ENCODE peak calls at places on chromosome 20, in five cellular contexts. V is tibial artery, L is cardiac muscle cell, Q is GM23248, P is neural progenitor cell. K is an unnamed sample.

GRCh38 chr20:51425347-51426106 is 117.0 kb downstream of the NFATC2 start:
- DNase-seq in Q (no peak), L (no peak), V (no peak), P (peak), K (no peak)

GRCh38 chr20:9441948-9442347 is 72.4 kb upstream of the LAMP5 start:
- DNase-seq in V (no peak), P (no peak), Q (no peak), L (no peak), K (no peak)

GRCh38 chr20:31341470-31341869 is 26.9 kb upstream of the DEFB118 start:
- DNase-seq in V (no peak), P (no peak), Q (no peak), L (no peak), K (no peak)

GRCh38 chr20:51768759-51769517 is 748 bp upstream of the ATP9A start:
- DNase-seq in Q (peak), L (peak), P (no peak), V (no peak), K (no peak)

GRCh38 chr20:49245921-49246740 is 26.9 kb downstream of the DDX27 start:
- DNase-seq in Q (peak), L (peak), P (peak), V (no peak), K (no peak)

GRCh38 chr20:62309198-62309944 is 6.6 kb downstream of the ADRM1 start:
- DNase-seq in L (no peak), V (no peak), P (no peak), Q (no peak), K (no peak)

GRCh38 chr20:3218307-3218988 is 9.2 kb downstream of the ITPA start:
- DNase-seq in V (no peak), L (peak), P (peak), Q (peak), K (no peak)

GRCh38 chr20:46552460-46553420 is 2.3 kb upstream of the OCSTAMP start:
- DNase-seq in V (no peak), L (no peak), P (no peak), Q (no peak), K (no peak)

GRCh38 chr20:52746190-52746589 is 226.0 kb upstream of the TSHZ2 start:
- DNase-seq in L (peak), P (peak), V (no peak), Q (no peak), K (no peak)

GRCh38 chr20:49508435-49509199 is 26.1 kb upstream of the KCNB1 start:
- DNase-seq in V (no peak), P (peak), Q (peak), L (peak), K (no peak)

GRCh38 chr20:36644032-36644712 is 1.8 kb downstream of the SLA2 start:
- DNase-seq in L (no peak), P (no peak), V (no peak), Q (no peak), K (peak)

GRCh38 chr20:49560646-49561045 is 7.3 kb downstream of the PTGIS start:
- DNase-seq in L (no peak), Q (peak), V (no peak), P (no peak), K (peak)

GRCh38 chr20:21513881-21514540 is at the start of gene NKX2-2:
- DNase-seq in L (no peak), Q (no peak), P (peak), V (no peak), K (no peak)

GRCh38 chr20:39412091-39412490 is 449.9 kb downstream of the DHX35 start:
- DNase-seq in V (no peak), Q (no peak), P (no peak), L (no peak), K (no peak)

GRCh38 chr20:7695622-7696021 is 244.6 kb downstream of the HAO1 start:
- DNase-seq in P (no peak), Q (peak), V (no peak), L (peak), K (no peak)

GRCh38 chr20:62238569-62239277 is 402 bp downstream of the OSBPL2 start:
- DNase-seq in P (peak), L (no peak), Q (peak), V (no peak), K (peak)

GRCh38 chr20:6709865-6710595 is 57.5 kb upstream of the BMP2 start:
- DNase-seq in V (no peak), P (no peak), L (no peak), Q (no peak), K (no peak)

GRCh38 chr20:11891827-11892521 is 25.7 kb upstream of the BTBD3 start:
- DNase-seq in L (peak), Q (peak), P (peak), V (no peak), K (peak)

GRCh38 chr20:50526403-50526989 is 16.3 kb downstream of the PTPN1 start:
- DNase-seq in P (no peak), Q (no peak), V (no peak), L (no peak), K (no peak)

GRCh38 chr20:38304845-38305447 is 990 bp downstream of the BPI start:
- DNase-seq in L (peak), P (peak), Q (peak), V (no peak), K (peak)

GRCh38 chr20:62644044-62644795 is 1.9 kb downstream of the SLCO4A1 start:
- DNase-seq in Q (no peak), L (no peak), P (no peak), V (no peak), K (no peak)

GRCh38 chr20:9628589-9628988 is 114.2 kb downstream of the LAMP5 start:
- DNase-seq in V (no peak), L (no peak), P (no peak), Q (no peak), K (no peak)

GRCh38 chr20:36573798-36574277 is 441 bp downstream of the TGIF2 start:
- DNase-seq in L (no peak), P (no peak), V (no peak), Q (peak), K (peak)

GRCh38 chr20:62333820-62334595 is 31.2 kb downstream of the ADRM1 start:
- DNase-seq in L (no peak), P (no peak), V (no peak), Q (no peak), K (no peak)

GRCh38 chr20:49693435-49694171 is 20.1 kb downstream of the B4GALT5 start:
- DNase-seq in Q (no peak), L (no peak), P (no peak), V (no peak), K (no peak)

DNA sequence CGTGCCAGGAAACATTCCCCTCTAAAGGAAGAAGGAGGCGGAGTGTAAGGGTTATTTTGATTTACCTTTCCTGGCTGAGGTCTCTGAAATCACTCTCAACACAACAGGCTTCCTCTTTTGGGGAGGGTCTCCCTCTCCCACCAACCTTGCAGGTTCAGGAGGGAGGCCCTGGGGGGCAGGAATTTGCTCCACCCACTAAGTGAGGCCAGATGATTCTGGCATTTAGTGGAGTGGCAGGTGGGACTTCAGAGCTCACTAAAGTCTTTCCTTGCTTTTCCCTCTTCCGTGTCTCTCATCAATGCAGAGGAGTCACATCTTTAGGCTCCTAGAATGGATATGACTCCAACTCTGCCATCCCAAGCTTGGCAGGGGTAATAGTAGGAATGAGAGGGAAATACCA is 168.7 kb downstream of the BCAS1 start:
- DNase-seq in P (no peak), V (no peak), Q (no peak), L (no peak), K (no peak)
- H3K27ac ChIP-seq in P (no peak), V (peak), Q (peak), L (no peak), K (no peak)

DNA sequence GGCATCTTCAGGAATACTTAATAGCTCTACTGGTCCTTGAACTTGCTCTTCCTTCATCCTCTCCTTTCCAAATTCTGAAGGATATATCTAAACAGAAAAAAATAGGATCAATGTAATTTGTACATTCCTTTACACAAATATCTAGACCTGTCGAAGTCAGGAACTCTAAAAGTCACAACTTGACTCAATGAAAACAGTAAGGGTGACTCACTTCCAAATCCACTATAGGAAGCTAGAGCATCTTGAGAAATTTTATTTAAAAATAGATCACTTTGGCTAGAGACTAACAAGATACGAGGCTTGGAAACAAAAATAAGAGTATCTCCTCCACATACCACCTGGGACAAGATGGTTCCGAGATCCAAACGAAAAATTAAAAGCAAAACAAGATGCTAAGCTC is 12.2 kb downstream of the ESF1 start:
- DNase-seq in L (no peak), P (no peak), V (no peak), Q (peak), K (no peak)
- H3K27ac ChIP-seq in L (no peak), P (no peak), V (peak), Q (no peak), K (no peak)

GRCh38 chr20:5657873-5658200 is 92.4 kb upstream of the SHLD1 start:
- DNase-seq in L (no peak), V (no peak), P (no peak), Q (no peak), K (no peak)
- H3K27ac ChIP-seq in L (peak), V (no peak), P (no peak), Q (peak), K (no peak)

GRCh38 chr20:19812056-19812455 is 54.0 kb downstream of the RIN2 start:
- DNase-seq in V (no peak), L (no peak), Q (no peak), P (no peak), K (no peak)

GRCh38 chr20:19811231-19811630 is 53.2 kb downstream of the RIN2 start:
- DNase-seq in V (no peak), Q (no peak), P (no peak), L (no peak), K (no peak)

GRCh38 chr20:19813839-19814238 is 55.8 kb downstream of the RIN2 start:
- DNase-seq in Q (peak), L (no peak), P (no peak), V (no peak), K (no peak)

GRCh38 chr20:19814241-19814640 is 56.2 kb downstream of the RIN2 start:
- DNase-seq in L (no peak), Q (no peak), P (no peak), V (no peak), K (no peak)

GRCh38 chr20:19812696-19813095 is 54.6 kb downstream of the RIN2 start:
- DNase-seq in V (no peak), Q (peak), P (no peak), L (no peak), K (no peak)
- H3K27ac ChIP-seq in V (peak), Q (peak), P (no peak), L (no peak), K (no peak)

GRCh38 chr20:63861365-63861934 is at the start of gene ABHD16B:
- DNase-seq in P (no peak), Q (no peak), L (no peak), V (no peak), K (no peak)
- H3K27ac ChIP-seq in P (no peak), Q (no peak), L (no peak), V (no peak), K (no peak)

GRCh38 chr20:63864978-63865640 is at the start of gene TPD52L2:
- DNase-seq in Q (peak), L (peak), V (peak), P (peak), K (peak)

GRCh38 chr20:63863021-63863797 is 1.9 kb upstream of the TPD52L2 start:
- DNase-seq in P (no peak), L (no peak), Q (no peak), V (no peak), K (no peak)

GRCh38 chr20:63861981-63862901 is 943 bp downstream of the ABHD16B start:
- DNase-seq in Q (no peak), P (no peak), V (no peak), L (no peak), K (peak)

GRCh38 chr20:63864545-63864977 is 509 bp upstream of the TPD52L2 start:
- DNase-seq in L (no peak), P (no peak), V (no peak), Q (no peak), K (no peak)

DNA sequence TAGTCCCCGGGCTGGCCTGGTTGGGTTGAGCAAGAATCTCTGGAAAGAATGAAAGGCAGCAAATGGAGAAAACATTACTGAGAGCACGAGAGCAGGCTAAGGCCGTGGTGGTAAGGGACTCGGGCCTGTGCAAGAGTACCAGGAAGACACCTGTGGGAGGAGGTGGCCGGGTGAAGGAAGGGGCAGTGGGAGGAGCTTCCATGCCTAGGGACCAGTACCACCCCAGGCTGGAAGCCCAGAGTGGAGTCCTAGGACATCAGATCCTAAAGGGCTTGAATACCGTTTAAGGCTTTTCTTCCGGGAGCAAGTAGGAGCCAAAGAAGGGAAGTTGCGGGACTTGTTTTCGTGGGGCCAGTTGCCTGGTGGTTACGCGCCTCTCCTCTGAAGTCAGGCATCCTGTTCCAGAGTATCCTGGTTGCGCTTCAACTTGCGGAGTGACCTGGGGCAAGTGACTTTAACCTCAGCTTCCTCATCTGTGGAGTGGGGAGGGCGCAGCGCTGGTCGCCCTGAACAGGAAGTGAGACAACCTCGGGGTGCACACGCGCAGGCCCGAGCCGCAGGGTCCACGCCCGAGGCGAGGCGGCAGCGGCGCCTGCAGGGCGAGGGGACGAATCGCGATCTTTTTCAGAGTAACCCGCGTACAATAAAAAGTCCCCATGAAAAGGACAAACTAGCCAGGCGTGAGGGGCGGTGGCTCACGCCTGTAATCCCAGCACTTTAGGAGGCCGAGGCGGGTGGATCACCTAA is 1.1 kb upstream of the TPD52L2 start:
- DNase-seq in Q (peak), V (peak), L (peak), P (peak), K (peak)
- H3K27ac ChIP-seq in Q (peak), V (peak), L (peak), P (no peak), K (peak)

DNA sequence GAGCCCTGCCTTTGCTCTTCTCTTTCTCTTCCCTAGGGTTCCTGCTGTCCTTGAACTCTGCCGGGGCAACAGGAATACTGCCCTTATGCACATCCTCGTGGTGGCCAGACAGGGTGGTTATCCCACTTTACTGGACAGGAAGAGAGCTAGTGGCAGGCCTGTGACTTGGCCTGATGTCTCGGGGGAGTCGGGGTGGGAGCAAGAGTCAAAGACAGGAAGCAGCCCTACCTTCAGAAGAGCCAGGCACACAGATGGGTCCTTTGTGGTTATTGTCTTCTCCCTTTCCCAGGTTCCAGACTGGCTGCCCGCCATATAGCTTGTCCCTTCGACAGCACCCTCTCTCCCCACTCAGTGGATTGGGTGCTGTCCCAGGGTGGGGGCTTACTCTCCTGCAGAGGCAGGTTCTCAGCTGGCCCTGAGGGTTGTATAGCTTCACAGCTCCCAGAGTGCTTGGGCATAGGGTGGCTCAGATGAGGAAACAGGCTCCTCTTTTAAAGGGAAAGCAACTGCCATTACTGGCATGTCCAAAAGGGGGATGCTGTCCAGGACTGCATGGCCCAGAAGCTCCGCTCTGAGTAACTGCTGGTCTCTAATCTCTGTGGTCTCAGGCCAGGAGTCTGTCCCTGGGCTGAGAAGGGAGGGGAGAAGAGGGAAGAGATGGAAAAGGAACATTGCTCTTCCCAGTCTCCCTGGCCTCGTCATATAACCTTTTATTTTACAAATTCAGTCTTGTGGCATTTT is 17.3 kb downstream of the PLCG1 start:
- DNase-seq in Q (no peak), P (no peak), V (no peak), L (peak), K (no peak)
- H3K27ac ChIP-seq in Q (no peak), P (no peak), V (no peak), L (no peak), K (no peak)

GRCh38 chr20:45538209-45538798 is 978 bp downstream of the WFDC6 start:
- DNase-seq in L (no peak), Q (peak), P (peak), V (no peak), K (no peak)
- H3K27ac ChIP-seq in L (no peak), Q (no peak), P (no peak), V (no peak), K (no peak)